ENCODE peak calls at places on chromosomes 13 and 19, in six cellular contexts. Q is Peyer's patch; U is neural progenitor cell; F is CD8-positive, alpha-beta T cell; T is mucosa of descending colon; B is thyroid gland. Y is an unnamed sample. For H3K4me1, the result is how much of the 10 kb centered on the place peaks cover.

GRCh38 chr13:40406405-40407138 is 259.9 kb downstream of the FOXO1 start:
- DNase-seq in Q (no peak), U (no peak), F (no peak), T (no peak), B (no peak), Y (no peak)

GRCh38 chr13:99034333-99035085 is 56.6 kb upstream of the DOCK9 start:
- DNase-seq in Q (no peak), U (no peak), F (no peak), T (no peak), B (no peak), Y (no peak)

GRCh38 chr13:42821437-42821836 is 40.1 kb downstream of the FAM216B start:
- DNase-seq in Q (no peak), U (no peak), F (no peak), T (no peak), B (no peak), Y (no peak)

GRCh38 chr13:110528371-110528770 is 33.2 kb downstream of the RAB20 start:
- DNase-seq in Q (no peak), U (no peak), F (no peak), T (no peak), B (no peak), Y (no peak)

GRCh38 chr13:45518525-45519235 is 53.9 kb downstream of the COG3 start:
- DNase-seq in Q (no peak), U (no peak), F (no peak), T (no peak), B (no peak), Y (no peak)

GRCh38 chr13:109628251-109628699 is 158.1 kb downstream of the IRS2 start:
- DNase-seq in Q (no peak), U (no peak), F (no peak), T (no peak), B (no peak), Y (no peak)

GRCh38 chr19:6800991-6801396 is 28.5 kb downstream of the VAV1 start:
- DNase-seq in Q (no peak), U (no peak), F (no peak), T (no peak), B (no peak), Y (peak)

GRCh38 chr13:60646600-60646999 is 249.6 kb downstream of the TDRD3 start:
- DNase-seq in Q (no peak), U (peak), F (no peak), T (no peak), B (no peak), Y (no peak)

GRCh38 chr19:19032420-19033175 is 719 bp downstream of the SUGP2 start:
- DNase-seq in Q (no peak), U (peak), F (peak), T (peak), B (peak), Y (peak)

GRCh38 chr19:34976611-34977010 is 12.6 kb upstream of the ZNF792 start:
- DNase-seq in Q (no peak), U (no peak), F (no peak), T (no peak), B (no peak), Y (no peak)

GRCh38 chr19:49222011-49222410 is 64.4 kb downstream of the TRPM4 start:
- DNase-seq in Q (no peak), U (no peak), F (no peak), T (no peak), B (no peak), Y (no peak)

GRCh38 chr19:40982594-40983101 is 8.4 kb upstream of the CYP2B6 start:
- DNase-seq in Q (no peak), U (no peak), F (no peak), T (no peak), B (no peak), Y (no peak)

GRCh38 chr13:64725492-64725891 is 2504.6 kb downstream of the PCDH9 start:
- DNase-seq in Q (no peak), U (no peak), F (no peak), T (no peak), B (no peak), Y (no peak)

GRCh38 chr13:82569581-82569980 is 1312.7 kb downstream of the SLITRK1 start:
- DNase-seq in Q (no peak), U (no peak), F (no peak), T (no peak), B (no peak), Y (no peak)

GRCh38 chr19:44948237-44948636 is 2.4 kb downstream of the APOC2 start:
- DNase-seq in Q (no peak), U (no peak), F (no peak), T (no peak), B (no peak), Y (no peak)

GRCh38 chr19:33385956-33386355 is 12.4 kb downstream of the CEBPG start:
- DNase-seq in Q (peak), U (no peak), F (no peak), T (no peak), B (peak), Y (no peak)

GRCh38 chr13:113116871-113117271 is 5.7 kb upstream of the F10 start:
- DNase-seq in Q (no peak), U (no peak), F (no peak), T (no peak), B (no peak), Y (no peak)

GRCh38 chr19:14478113-14478545 is 3.0 kb upstream of the PTGER1 start:
- DNase-seq in Q (no peak), U (no peak), F (no peak), T (no peak), B (no peak), Y (no peak)
- H3K4me1 ChIP-seq in Q (under half), U (under half), F (under half), T (under half), B (under half), Y (under half)

DNA sequence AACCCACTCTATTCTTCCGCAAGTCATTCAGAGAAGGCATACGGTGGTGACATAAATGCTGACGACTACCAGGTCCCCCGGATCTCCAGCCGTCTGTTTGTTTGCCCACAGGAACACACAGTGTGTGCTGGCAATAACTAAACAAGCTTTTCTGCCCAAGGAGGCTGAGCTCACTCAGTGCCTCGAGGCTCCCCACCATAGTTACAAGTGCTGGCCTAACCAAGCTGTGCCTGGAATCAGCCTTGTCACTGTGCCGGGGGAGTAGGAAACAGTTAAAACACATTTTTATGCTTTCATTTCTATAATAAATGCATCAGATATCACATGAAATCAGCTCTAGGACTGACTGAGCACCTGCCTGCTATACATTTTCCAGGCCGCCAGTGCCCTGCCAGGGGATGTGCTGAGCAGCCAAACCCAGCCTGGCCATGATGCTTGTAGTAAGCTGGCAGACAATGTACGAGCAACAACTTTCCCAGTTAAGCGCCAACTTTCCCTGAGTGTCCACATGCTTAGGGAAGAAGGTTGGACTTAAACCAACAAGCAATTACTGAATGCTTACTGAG is 28.1 kb downstream of the BRD4 start:
- DNase-seq in Q (no peak), U (no peak), F (no peak), T (no peak), B (no peak), Y (no peak)
- H3K4me1 ChIP-seq in Q (under half), U (under half), F (half or more), T (under half), B (half or more), Y (under half)

GRCh38 chr19:1906985-1907562 is 1.9 kb downstream of the ADAT3 start:
- DNase-seq in Q (no peak), U (no peak), F (no peak), T (no peak), B (no peak), Y (no peak)

GRCh38 chr19:1907563-1908363 is 2.6 kb downstream of the ADAT3 start:
- DNase-seq in Q (peak), U (no peak), F (no peak), T (peak), B (no peak), Y (no peak)

GRCh38 chr19:1904385-1905070 is 671 bp upstream of the ADAT3 start:
- DNase-seq in Q (no peak), U (peak), F (no peak), T (no peak), B (peak), Y (no peak)

GRCh38 chr19:1905071-1905862 is at the start of the genes ADAT3 and SCAMP4:
- DNase-seq in Q (peak), U (peak), F (peak), T (peak), B (peak), Y (peak)

GRCh38 chr19:1905863-1906375 is 720 bp downstream of the ADAT3 start:
- DNase-seq in Q (no peak), U (no peak), F (no peak), T (no peak), B (no peak), Y (no peak)
- H3K4me1 ChIP-seq in Q (under half), U (under half), F (under half), T (under half), B (under half), Y (under half)

GRCh38 chr13:33108620-33109019 is 92.4 kb downstream of the KL start:
- DNase-seq in Q (no peak), U (no peak), F (no peak), T (no peak), B (no peak), Y (no peak)
- H3K4me1 ChIP-seq in Q (under half), U (under half), F (under half), T (under half), B (under half), Y (under half)

Y was measured in effector memory CD4-positive, alpha-beta T cell.